ENCODE peak calls at places on chromosome 3, in four cellular contexts. One of them, this sample, is unnamed.

GRCh38 chr3:58366699-58367098 is 34.0 kb downstream of the PXK start:
- DNase-seq in T-helper 17 cell: no peak
- DNase-seq in NCI-H82: no peak
- DNase-seq in upper lobe of right lung: no peak
- DNase-seq in this sample: no peak

GRCh38 chr3:156535162-156535627 is 19.7 kb downstream of the SSR3 start:
- DNase-seq in upper lobe of right lung: no peak
- DNase-seq in T-helper 17 cell: no peak
- DNase-seq in NCI-H82: no peak
- DNase-seq in this sample: peak; percentile 15

GRCh38 chr3:65245133-65246076 is 557.6 kb upstream of the ADAMTS9 start:
- DNase-seq in T-helper 17 cell: no peak
- DNase-seq in upper lobe of right lung: no peak
- DNase-seq in NCI-H82: no peak
- DNase-seq in this sample: no peak

GRCh38 chr3:29757054-29757777 is 476.3 kb downstream of the RBMS3 start:
- DNase-seq in T-helper 17 cell: no peak
- DNase-seq in NCI-H82: no peak
- DNase-seq in upper lobe of right lung: no peak
- DNase-seq in this sample: no peak

GRCh38 chr3:45711936-45712335 is 22.7 kb downstream of the SACM1L start:
- DNase-seq in upper lobe of right lung: no peak
- DNase-seq in T-helper 17 cell: no peak
- DNase-seq in NCI-H82: no peak
- DNase-seq in this sample: no peak

GRCh38 chr3:99529265-99529664 is 109.1 kb upstream of the COL8A1 start:
- DNase-seq in T-helper 17 cell: no peak
- DNase-seq in upper lobe of right lung: no peak
- DNase-seq in NCI-H82: no peak
- DNase-seq in this sample: no peak

GRCh38 chr3:79461129-79461792 is 306.5 kb downstream of the ROBO1 start:
- DNase-seq in NCI-H82: no peak
- DNase-seq in upper lobe of right lung: no peak
- DNase-seq in T-helper 17 cell: no peak
- DNase-seq in this sample: no peak

GRCh38 chr3:60536420-60536819 is 714.8 kb downstream of the FHIT start:
- DNase-seq in upper lobe of right lung: no peak
- DNase-seq in T-helper 17 cell: no peak
- DNase-seq in NCI-H82: peak; percentile 0
- DNase-seq in this sample: no peak

GRCh38 chr3:50241163-50241562 is 5.2 kb downstream of the GNAI2 start:
- DNase-seq in NCI-H82: peak; percentile 65
- DNase-seq in upper lobe of right lung: no peak
- DNase-seq in T-helper 17 cell: no peak
- DNase-seq in this sample: no peak

GRCh38 chr3:181699171-181699903 is 12.4 kb upstream of the SOX2 start:
- DNase-seq in upper lobe of right lung: no peak
- DNase-seq in T-helper 17 cell: no peak
- DNase-seq in NCI-H82: no peak
- DNase-seq in this sample: no peak

GRCh38 chr3:155312781-155313180 is 19.3 kb upstream of the STRIT1 start:
- DNase-seq in upper lobe of right lung: no peak
- DNase-seq in T-helper 17 cell: no peak
- DNase-seq in NCI-H82: no peak
- DNase-seq in this sample: no peak

GRCh38 chr3:156353535-156353934 is 201.4 kb downstream of the SSR3 start:
- DNase-seq in upper lobe of right lung: no peak
- DNase-seq in T-helper 17 cell: no peak
- DNase-seq in NCI-H82: no peak
- DNase-seq in this sample: no peak

GRCh38 chr3:72582211-72582878 is 265.9 kb downstream of the SHQ1 start:
- DNase-seq in upper lobe of right lung: no peak
- DNase-seq in NCI-H82: peak; percentile 51
- DNase-seq in T-helper 17 cell: no peak
- DNase-seq in this sample: no peak

GRCh38 chr3:165196577-165197561 is 685 bp upstream of the SLITRK3 start:
- DNase-seq in NCI-H82: peak; percentile 80
- DNase-seq in T-helper 17 cell: no peak
- DNase-seq in upper lobe of right lung: peak; percentile 56
- DNase-seq in this sample: no peak

GRCh38 chr3:130258532-130258952 is 86.9 kb upstream of the COL6A5 start:
- DNase-seq in T-helper 17 cell: no peak
- DNase-seq in NCI-H82: no peak
- DNase-seq in upper lobe of right lung: no peak
- DNase-seq in this sample: no peak

GRCh38 chr3:81998139-81998755 is 236.8 kb upstream of the GBE1 start:
- DNase-seq in upper lobe of right lung: no peak
- DNase-seq in NCI-H82: no peak
- DNase-seq in T-helper 17 cell: no peak
- DNase-seq in this sample: no peak

GRCh38 chr3:112734171-112734570 is 93.2 kb upstream of the CCDC80 start:
- DNase-seq in NCI-H82: no peak
- DNase-seq in T-helper 17 cell: no peak
- DNase-seq in upper lobe of right lung: no peak
- DNase-seq in this sample: no peak

GRCh38 chr3:130759692-130760338 is 13.2 kb upstream of the PIK3R4 start:
- DNase-seq in NCI-H82: peak; percentile 74
- DNase-seq in T-helper 17 cell: no peak
- DNase-seq in upper lobe of right lung: no peak
- DNase-seq in this sample: peak; percentile 17

GRCh38 chr3:55615694-55616310 is 128.7 kb upstream of the WNT5A start:
- DNase-seq in T-helper 17 cell: no peak
- DNase-seq in NCI-H82: no peak
- DNase-seq in upper lobe of right lung: no peak
- DNase-seq in this sample: no peak

GRCh38 chr3:128073185-128073725 is 21.0 kb downstream of the SEC61A1 start:
- DNase-seq in upper lobe of right lung: peak; percentile 52
- DNase-seq in T-helper 17 cell: no peak
- DNase-seq in NCI-H82: no peak
- DNase-seq in this sample: no peak

GRCh38 chr3:97009427-97010019 is 195.1 kb downstream of the EPHA6 start:
- DNase-seq in T-helper 17 cell: no peak
- DNase-seq in upper lobe of right lung: no peak
- DNase-seq in NCI-H82: peak; percentile 98
- DNase-seq in this sample: no peak

GRCh38 chr3:160376681-160377080 is 22.3 kb downstream of the IFT80 start:
- DNase-seq in T-helper 17 cell: no peak
- DNase-seq in NCI-H82: peak; percentile 60
- DNase-seq in upper lobe of right lung: no peak
- DNase-seq in this sample: no peak

GRCh38 chr3:47824541-47825473 is 21.9 kb downstream of the DHX30 start:
- DNase-seq in T-helper 17 cell: peak; percentile 76
- DNase-seq in upper lobe of right lung: peak; percentile 90
- DNase-seq in NCI-H82: peak; percentile 89
- DNase-seq in this sample: peak; percentile 97

GRCh38 chr3:193861036-193861435 is 268.0 kb downstream of the OPA1 start:
- DNase-seq in NCI-H82: no peak
- DNase-seq in upper lobe of right lung: no peak
- DNase-seq in T-helper 17 cell: no peak
- DNase-seq in this sample: no peak

GRCh38 chr3:157190242-157190876 is 30.4 kb upstream of the CCNL1 start:
- DNase-seq in upper lobe of right lung: no peak
- DNase-seq in T-helper 17 cell: no peak
- DNase-seq in NCI-H82: no peak
- DNase-seq in this sample: no peak

GRCh38 chr3:111923821-111924220 is 55.0 kb upstream of the ABHD10 start:
- DNase-seq in upper lobe of right lung: no peak
- DNase-seq in NCI-H82: no peak
- DNase-seq in T-helper 17 cell: no peak
- DNase-seq in this sample: no peak

GRCh38 chr3:81270603-81271371 is 490.7 kb downstream of the GBE1 start:
- DNase-seq in upper lobe of right lung: no peak
- DNase-seq in T-helper 17 cell: no peak
- DNase-seq in NCI-H82: no peak
- DNase-seq in this sample: no peak

GRCh38 chr3:28575100-28575747 is 226.6 kb upstream of the AZI2 start:
- DNase-seq in T-helper 17 cell: no peak
- DNase-seq in NCI-H82: peak; percentile 49
- DNase-seq in upper lobe of right lung: peak; percentile 65
- DNase-seq in this sample: no peak

GRCh38 chr3:121202573-121202972 is 294.6 kb downstream of the STXBP5L start:
- DNase-seq in NCI-H82: no peak
- DNase-seq in T-helper 17 cell: no peak
- DNase-seq in upper lobe of right lung: no peak
- DNase-seq in this sample: no peak

GRCh38 chr3:27483117-27484001 is 825 bp downstream of the SLC4A7 start:
- DNase-seq in upper lobe of right lung: peak; percentile 76
- DNase-seq in NCI-H82: peak; percentile 72
- DNase-seq in T-helper 17 cell: peak; percentile 27
- DNase-seq in this sample: peak; percentile 60

GRCh38 chr3:98564282-98565005 is 29.0 kb downstream of the CPOX start:
- DNase-seq in T-helper 17 cell: no peak
- DNase-seq in NCI-H82: no peak
- DNase-seq in upper lobe of right lung: no peak
- DNase-seq in this sample: no peak

GRCh38 chr3:7960601-7961000 is 541.0 kb upstream of the LMCD1 start:
- DNase-seq in upper lobe of right lung: no peak
- DNase-seq in T-helper 17 cell: no peak
- DNase-seq in NCI-H82: no peak
- DNase-seq in this sample: no peak

GRCh38 chr3:127006781-127007436 is 24.0 kb downstream of the PLXNA1 start:
- DNase-seq in upper lobe of right lung: no peak
- DNase-seq in NCI-H82: no peak
- DNase-seq in T-helper 17 cell: no peak
- DNase-seq in this sample: no peak

GRCh38 chr3:14771593-14772497 is 46.9 kb upstream of the FGD5 start:
- DNase-seq in NCI-H82: no peak
- DNase-seq in T-helper 17 cell: no peak
- DNase-seq in upper lobe of right lung: no peak
- DNase-seq in this sample: no peak

GRCh38 chr3:183553263-183554026 is 2.1 kb downstream of the KLHL6 start:
- DNase-seq in NCI-H82: no peak
- DNase-seq in upper lobe of right lung: no peak
- DNase-seq in T-helper 17 cell: no peak
- DNase-seq in this sample: no peak

GRCh38 chr3:69770976-69771634 is 31.8 kb downstream of the MITF start:
- DNase-seq in NCI-H82: no peak
- DNase-seq in T-helper 17 cell: no peak
- DNase-seq in upper lobe of right lung: no peak
- DNase-seq in this sample: no peak

GRCh38 chr3:197564097-197564843 is 8.5 kb upstream of the BDH1 start:
- DNase-seq in NCI-H82: peak; percentile 38
- DNase-seq in upper lobe of right lung: no peak
- DNase-seq in T-helper 17 cell: no peak
- DNase-seq in this sample: no peak